ENCODE peak calls at places on chromosomes 16 and 17, in eight cellular contexts. U, X, C, T, V, Z, G and J are unnamed samples.

GRCh38 chr16:82935781-82936180 is 309.0 kb downstream of the CDH13 start:
- DNase-seq in T (no peak), Z (no peak), C (no peak), X (no peak), V (no peak), G (no peak), U (no peak), J (no peak)

GRCh38 chr17:68580236-68580903 is 20.8 kb downstream of the FAM20A start:
- DNase-seq in C (no peak), Z (no peak), T (peak; percentile 72), U (no peak), G (no peak), V (peak; percentile 59), X (no peak), J (no peak)

GRCh38 chr17:73646409-73647305 is 2.4 kb upstream of the SDK2 start:
- DNase-seq in X (peak; percentile 83), Z (no peak), V (no peak), T (no peak), G (no peak), C (peak; percentile 66), U (peak; percentile 13), J (no peak)

GRCh38 chr16:75305364-75306101 is 54.1 kb upstream of the BCAR1 start:
- DNase-seq in C (no peak), X (peak; percentile 54), Z (no peak), T (peak; percentile 54), G (peak; percentile 90), U (peak; percentile 78), V (peak; percentile 77), J (peak; percentile 93)

GRCh38 chr17:61393904-61394629 is 5.6 kb upstream of the TBX2 start:
- DNase-seq in T (no peak), V (no peak), Z (no peak), C (no peak), U (no peak), G (no peak), X (peak; percentile 81), J (no peak)

GRCh38 chr17:31074772-31075538 is 19.8 kb upstream of the NF1 start:
- DNase-seq in U (no peak), Z (no peak), T (no peak), G (no peak), X (no peak), V (no peak), C (peak; percentile 53), J (no peak)

GRCh38 chr17:19487009-19487600 is 46.5 kb upstream of the SLC47A1 start:
- DNase-seq in Z (no peak), G (peak; percentile 73), X (no peak), V (no peak), T (no peak), U (no peak), C (no peak), J (no peak)

GRCh38 chr17:72571813-72572396 is 451.1 kb downstream of the SOX9 start:
- DNase-seq in X (no peak), G (no peak), U (no peak), V (no peak), C (no peak), Z (no peak), T (no peak), J (no peak)

GRCh38 chr17:74201250-74201649 is 2.2 kb upstream of the RPL38 start:
- DNase-seq in T (peak; percentile 42), Z (no peak), V (no peak), X (no peak), U (no peak), C (no peak), G (peak; percentile 89), J (no peak)

GRCh38 chr17:7215652-7216139 is 3.9 kb downstream of the DLG4 start:
- DNase-seq in V (no peak), U (no peak), C (no peak), Z (no peak), T (no peak), G (no peak), X (peak; percentile 59), J (no peak)

GRCh38 chr16:10964891-10965326 is 20.5 kb downstream of the CLEC16A start:
- DNase-seq in G (no peak), Z (no peak), C (no peak), T (no peak), V (no peak), X (no peak), U (no peak), J (no peak)

GRCh38 chr17:80691784-80692183 is 147.1 kb downstream of the RPTOR start:
- DNase-seq in X (no peak), T (no peak), V (no peak), G (no peak), U (no peak), Z (no peak), C (no peak), J (no peak)

GRCh38 chr17:4807534-4808377 is 804 bp downstream of the PLD2 start:
- DNase-seq in C (no peak), G (no peak), Z (no peak), X (peak; percentile 70), T (no peak), U (no peak), V (peak; percentile 30), J (no peak)

DNA sequence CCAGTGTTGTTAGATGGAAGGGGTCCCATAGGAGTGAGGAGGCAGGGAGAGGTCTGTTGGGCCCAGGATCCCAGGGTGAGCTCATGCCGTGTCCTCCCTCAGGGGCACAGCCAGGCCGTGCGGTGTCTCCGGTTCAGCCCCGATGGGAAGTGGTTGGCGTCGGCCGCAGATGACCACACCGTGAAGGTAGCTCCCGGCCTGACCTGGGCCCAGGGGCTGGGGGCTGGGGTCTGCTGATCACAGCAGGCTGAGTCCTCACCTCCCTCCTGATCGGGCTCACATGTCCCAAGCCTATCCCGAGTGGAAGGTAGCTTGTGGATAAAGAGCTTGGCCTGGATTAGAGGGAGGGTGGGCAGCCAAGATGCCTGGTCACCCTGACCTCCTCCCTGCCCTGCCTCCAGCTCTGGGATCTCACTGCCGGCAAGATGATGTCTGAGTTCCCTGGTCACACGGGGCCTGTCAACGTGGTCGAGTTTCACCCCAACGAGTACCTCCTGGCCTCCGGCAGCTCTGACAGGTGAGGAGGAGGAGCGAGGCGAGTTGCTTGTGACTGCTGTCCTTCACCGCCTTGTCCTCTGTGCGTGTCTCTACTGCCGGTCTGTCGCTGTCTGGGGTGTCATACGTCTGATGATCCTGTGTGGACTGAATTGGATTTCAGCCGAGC is 16.1 kb downstream of the KATNB1 start:
- DNase-seq in U (no peak), X (no peak), G (no peak), V (no peak), T (no peak), Z (no peak), C (peak; percentile 41), J (no peak)
- TF ChIP-seq EP300 in U (no peak), X (no peak), G (no peak), V (no peak), T (no peak), Z (no peak), C (no peak), J (no peak)

DNA sequence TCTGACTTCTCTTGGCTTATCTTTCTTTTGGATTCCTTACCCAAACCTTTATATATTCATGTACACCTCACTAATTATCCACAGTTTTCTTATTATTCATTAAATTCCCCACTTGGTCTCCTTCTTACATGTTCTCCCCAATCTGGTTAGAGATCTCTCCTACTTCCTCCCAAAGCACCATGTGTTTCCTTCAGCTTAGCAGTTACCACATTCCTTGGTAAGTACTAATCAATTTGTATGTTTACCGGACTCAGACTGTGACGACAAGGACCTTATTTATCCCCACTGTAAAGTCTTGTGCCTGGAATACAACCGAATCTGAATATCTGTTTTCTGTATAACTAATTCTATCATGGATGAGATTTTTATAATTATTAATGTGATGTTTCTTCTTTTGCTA is 389.5 kb downstream of the KCNJ2 start:
- DNase-seq in U (no peak), Z (no peak), G (no peak), T (no peak), C (no peak), V (no peak), X (no peak), J (no peak)
- TF ChIP-seq EP300 in U (no peak), Z (no peak), G (no peak), T (no peak), C (no peak), V (no peak), X (no peak), J (no peak)

DNA sequence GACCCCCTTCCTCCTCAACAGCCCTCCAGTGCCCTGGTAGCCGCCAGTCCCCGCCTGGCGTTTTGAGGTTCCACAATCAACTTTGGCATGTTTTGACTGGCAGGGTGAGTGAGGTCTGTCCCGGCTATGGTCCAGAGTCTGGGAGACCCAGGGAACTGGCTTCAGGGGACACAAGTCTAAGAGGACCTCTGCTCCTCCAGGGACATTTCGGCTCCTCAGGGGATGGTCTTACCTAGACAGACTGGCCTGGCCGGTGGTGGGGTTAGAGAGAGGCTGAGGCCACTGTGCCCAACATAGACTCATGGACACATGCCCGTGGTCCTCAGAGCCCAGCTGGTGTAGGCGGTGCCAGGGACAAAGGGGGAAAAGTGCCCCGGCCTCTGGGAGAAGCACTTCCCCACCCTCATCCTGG is 2.2 kb downstream of the TMC8 start:
- DNase-seq in C (no peak), T (no peak), X (no peak), U (no peak), G (no peak), V (no peak), Z (no peak), J (peak; percentile 62)
- TF ChIP-seq EP300 in C (no peak), T (no peak), X (no peak), U (no peak), G (no peak), V (no peak), Z (no peak), J (no peak)

DNA sequence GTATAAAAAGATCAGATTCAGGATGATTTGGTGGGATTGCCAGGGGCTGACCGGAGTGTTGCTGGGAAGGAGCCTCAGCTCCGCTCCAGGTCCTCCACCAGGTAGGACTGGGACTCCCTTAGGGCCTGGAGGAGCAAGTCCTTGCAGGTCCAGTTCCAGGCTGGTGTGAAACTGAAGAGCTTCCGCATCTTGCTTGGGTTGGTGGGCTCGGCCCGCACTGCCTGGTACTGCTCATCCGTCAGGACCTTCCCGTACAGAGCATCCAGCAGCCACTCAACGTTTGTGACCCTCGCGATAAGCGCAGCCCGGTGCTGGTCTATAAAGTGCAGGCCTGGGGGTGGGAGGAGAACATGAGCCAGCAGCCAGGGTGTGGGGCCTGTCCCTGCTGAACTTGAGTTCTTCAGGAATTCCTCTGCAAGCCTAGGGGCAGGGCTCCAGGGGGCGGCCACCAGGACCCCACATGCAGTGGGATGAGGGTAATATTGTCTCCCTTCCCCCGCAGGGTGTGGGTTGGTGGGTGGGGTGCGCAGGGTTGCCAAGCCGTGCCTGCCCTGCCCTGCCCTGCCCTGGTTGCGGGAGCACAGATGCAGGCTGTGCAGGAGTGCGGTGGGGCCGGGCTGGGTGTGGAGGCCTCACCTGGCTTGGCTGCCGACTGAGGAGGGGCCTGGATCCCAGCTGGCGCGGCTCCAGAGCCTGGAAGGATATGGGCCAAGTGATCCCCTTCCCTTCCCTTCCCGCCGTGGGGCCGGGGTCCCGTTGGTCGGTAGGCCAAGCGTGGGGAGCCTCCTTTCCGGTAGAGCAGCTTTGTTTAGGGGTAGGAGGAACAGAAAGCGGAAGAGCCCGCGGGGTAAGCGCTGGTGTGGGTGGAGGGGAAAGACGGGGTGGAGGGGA is 804 bp downstream of the PYCARD start:
- DNase-seq in X (peak; percentile 50), V (peak; percentile 26), G (no peak), C (peak; percentile 81), Z (no peak), T (no peak), U (peak; percentile 47), J (peak; percentile 79)
- TF ChIP-seq EP300 in X (no peak), V (no peak), G (no peak), C (no peak), Z (no peak), T (no peak), U (no peak), J (no peak)

GRCh38 chr16:11994187-11995119 is 17.9 kb downstream of the SNX29 start:
- DNase-seq in U (no peak), X (no peak), Z (no peak), G (peak; percentile 68), T (peak; percentile 30), C (no peak), V (no peak), J (no peak)
- TF ChIP-seq EP300 in U (no peak), X (no peak), Z (no peak), G (no peak), T (peak; percentile 15), C (no peak), V (no peak), J (no peak)